ENCODE peak calls at places on chromosomes 2 and 18, in four cellular contexts. K is lower leg skin, A is ovary, P is right lobe of liver. O is an unnamed sample.
A peak's percentile ranks its signal among the peaks of the same experiment; 100 is the strongest.

GRCh38 chr2:236179653-236180500 is 11.7 kb upstream of the GBX2 start:
- DNase-seq in P (no peak), A (no peak), K (peak; percentile 77), O (no peak)

GRCh38 chr2:50952596-50952995 is 79.3 kb downstream of the NRXN1 start:
- DNase-seq in A (no peak), P (no peak), K (no peak), O (peak; percentile 1)

GRCh38 chr2:181573140-181573736 is 83.7 kb downstream of the CERKL start:
- DNase-seq in K (no peak), A (no peak), P (no peak), O (no peak)

GRCh38 chr2:23988371-23988770 is 21.5 kb upstream of the MFSD2B start:
- DNase-seq in K (no peak), P (no peak), A (no peak), O (no peak)

GRCh38 chr2:66573866-66574265 is 138.9 kb downstream of the MEIS1 start:
- DNase-seq in A (peak; percentile 28), K (no peak), P (no peak), O (no peak)

GRCh38 chr2:133086176-133086575 is 416.2 kb upstream of the LYPD1 start:
- DNase-seq in P (no peak), K (no peak), A (no peak), O (no peak)

GRCh38 chr2:240624011-240624949 is 1.0 kb upstream of the GPR35 start:
- DNase-seq in K (peak; percentile 59), P (peak; percentile 29), A (no peak), O (no peak)

GRCh38 chr2:46157966-46158310 is 139.3 kb upstream of the EPAS1 start:
- DNase-seq in A (no peak), K (no peak), P (no peak), O (no peak)

GRCh38 chr18:35430721-35431441 is 53.7 kb upstream of the ZNF396 start:
- DNase-seq in A (no peak), P (no peak), K (no peak), O (no peak)

GRCh38 chr2:124639524-124639923 is 614.4 kb downstream of the CNTNAP5 start:
- DNase-seq in K (no peak), P (no peak), A (no peak), O (no peak)

GRCh38 chr18:41459657-41460056 is 495.4 kb upstream of the PIK3C3 start:
- DNase-seq in K (no peak), P (no peak), A (no peak), O (no peak)

GRCh38 chr2:63658176-63658968 is 69.6 kb downstream of the MDH1 start:
- DNase-seq in A (no peak), P (no peak), K (no peak), O (no peak)

DNA sequence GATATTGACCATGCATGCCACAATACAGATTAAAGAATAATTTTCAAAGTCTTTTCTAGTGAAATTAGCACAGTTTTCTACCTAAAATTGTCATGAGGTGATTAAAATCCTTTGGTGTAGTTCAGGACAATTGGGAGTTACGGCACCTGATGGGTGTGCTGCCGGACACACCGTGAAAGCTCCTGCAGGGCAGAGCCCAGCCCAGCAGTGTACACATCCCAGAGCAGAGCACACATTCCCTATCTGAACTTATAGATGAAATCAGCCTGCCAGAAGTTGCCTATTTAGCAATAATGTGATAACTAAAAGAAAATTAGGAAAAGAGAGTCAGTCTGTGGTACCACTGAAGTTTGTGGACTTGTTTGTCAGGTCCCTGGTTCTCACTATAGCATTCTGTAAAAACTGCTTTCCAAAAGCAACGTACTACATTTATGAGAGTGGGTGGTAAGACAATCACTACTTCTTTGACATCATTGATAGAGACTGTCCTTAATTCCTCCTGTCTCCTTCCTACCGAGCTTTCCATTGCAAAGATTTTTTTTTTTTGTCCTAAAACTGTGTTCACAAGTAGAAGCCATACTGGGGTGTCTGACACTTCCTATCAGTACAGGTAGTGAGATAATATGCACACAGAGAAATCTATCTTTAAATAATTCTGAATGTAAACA is 3.4 kb downstream of the CYTIP start:
- DNase-seq in P (no peak), A (no peak), K (no peak), O (no peak)
- TF ChIP-seq POLR2A in P (no peak), A (no peak), K (no peak), O (no peak)

DNA sequence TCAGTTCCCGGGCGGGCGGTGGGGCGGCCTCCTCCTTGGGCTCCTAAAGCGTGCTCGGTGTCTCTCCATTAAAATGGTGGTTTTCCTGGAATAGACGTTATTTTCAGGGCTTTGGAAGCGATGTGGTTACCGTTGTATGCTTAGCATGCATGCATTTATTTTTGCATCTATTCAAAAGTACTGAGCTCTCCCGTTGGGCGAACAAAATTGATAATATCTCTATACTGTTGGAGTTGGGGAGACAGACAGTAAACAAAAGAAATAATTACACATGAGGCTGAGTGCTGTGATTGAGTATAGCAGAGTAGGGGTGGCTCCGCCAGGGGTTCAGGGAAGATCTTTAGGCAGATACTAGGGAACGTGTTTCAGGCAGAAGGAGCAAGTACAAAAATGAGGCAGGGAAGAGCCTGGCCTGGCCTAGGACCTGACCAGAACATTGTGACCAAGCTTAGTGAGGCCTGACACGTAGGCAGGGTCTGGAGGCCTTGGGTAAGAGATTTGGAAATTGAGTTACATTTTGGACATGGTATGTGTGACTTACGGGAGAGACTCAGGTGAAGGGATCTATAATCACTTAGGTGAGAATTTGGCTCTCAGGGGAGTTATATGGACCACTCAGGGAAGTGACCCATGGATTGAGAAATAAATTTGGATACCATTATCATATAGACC is 674 bp downstream of the NCAPH start:
- DNase-seq in A (no peak), P (no peak), K (no peak), O (no peak)
- TF ChIP-seq POLR2A in A (no peak), P (no peak), K (no peak), O (peak; percentile 68)

GRCh38 chr18:12702221-12703095 is at the start of the genes CEP76 and PSMG2:
- DNase-seq in P (peak; percentile 90), A (peak; percentile 90), K (peak; percentile 97), O (peak; percentile 75)
- TF ChIP-seq POLR2A in P (peak; percentile 88), A (peak; percentile 67), K (no peak), O (peak; percentile 78)

DNA sequence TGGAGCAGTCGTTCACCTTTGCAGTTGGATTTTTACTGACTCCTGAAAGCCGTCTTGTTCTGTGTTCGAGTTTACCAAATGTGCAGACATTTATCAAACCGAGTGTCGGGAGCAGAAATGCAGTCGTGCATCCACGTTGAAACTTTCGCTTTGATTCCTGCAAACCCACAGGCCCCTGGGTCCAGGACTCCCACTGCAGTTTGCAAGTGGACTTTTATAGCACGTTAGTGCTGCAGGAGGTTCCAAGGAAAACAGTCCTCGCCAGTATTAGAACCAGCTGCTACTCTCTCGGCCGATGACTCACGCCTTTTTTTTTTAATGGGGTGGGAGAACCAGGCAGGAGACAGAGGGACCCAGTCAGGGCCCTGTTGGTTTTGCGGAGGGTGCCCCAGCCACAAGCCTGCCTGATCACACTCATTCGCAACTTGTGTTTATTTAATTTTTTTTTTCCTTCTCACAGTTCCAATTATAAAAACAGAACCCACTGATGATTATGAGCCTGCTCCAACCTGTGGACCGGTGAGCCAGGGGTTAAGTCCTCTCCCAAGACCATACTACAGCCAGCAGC is 90.1 kb downstream of the NFATC1 start:
- DNase-seq in P (no peak), A (no peak), K (peak; percentile 67), O (peak; percentile 7)
- TF ChIP-seq POLR2A in P (no peak), A (no peak), K (no peak), O (no peak)

DNA sequence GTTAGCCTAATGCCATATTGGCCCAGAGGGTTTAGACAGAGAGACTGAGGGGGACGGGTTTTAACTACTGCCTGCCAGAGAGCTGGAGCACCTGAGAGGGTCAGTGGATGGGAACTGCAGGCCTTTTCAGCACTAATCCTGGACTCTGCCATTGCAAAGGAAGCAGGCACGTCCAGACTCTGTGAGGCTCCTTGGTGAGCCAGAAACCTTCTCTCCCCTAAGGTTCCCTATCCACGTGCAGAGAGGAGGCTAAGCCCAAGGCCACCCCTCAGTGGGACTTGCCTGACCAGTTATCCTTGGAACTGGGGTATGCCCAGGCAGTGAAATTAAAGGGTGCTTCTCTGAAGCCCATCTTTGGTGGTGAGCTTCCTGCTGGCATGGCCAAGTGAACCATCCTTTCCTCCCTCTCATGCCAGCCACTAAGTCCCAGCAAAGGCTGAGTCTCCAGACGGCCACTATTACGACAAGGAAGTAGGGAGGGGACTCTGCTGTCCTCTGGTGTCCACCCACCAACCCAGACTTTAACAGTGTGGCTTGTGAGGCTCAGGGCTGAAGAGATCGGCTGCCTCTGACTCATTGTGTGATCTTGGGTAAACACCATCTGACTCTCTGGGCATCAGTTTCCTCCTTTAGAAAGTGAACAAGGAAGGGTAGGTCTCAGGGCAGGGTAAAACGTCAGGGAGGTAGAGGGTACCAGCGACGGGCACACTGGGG is 3.9 kb upstream of the MLPH start:
- DNase-seq in A (no peak), K (no peak), P (no peak), O (no peak)
- TF ChIP-seq POLR2A in A (no peak), K (no peak), P (no peak), O (no peak)

GRCh38 chr2:70086838-70087702 is at the start of gene PCBP1:
- DNase-seq in P (peak; percentile 97), A (peak; percentile 97), K (peak; percentile 99), O (peak; percentile 77)
- TF ChIP-seq POLR2A in P (peak; percentile 83), A (peak; percentile 89), K (peak; percentile 87), O (peak; percentile 41)

O was measured in H54.